ENCODE peak calls at places on chromosome 13, in ten cellular contexts. C, L, V, W, O, H, R, M, U and Z are unnamed samples.

GRCh38 chr13:40969169-40969901 is 49.8 kb downstream of the ELF1 start:
- DNase-seq in C (no peak), L (no peak), V (peak), W (no peak), O (no peak), H (no peak), R (no peak), M (no peak), U (no peak), Z (no peak)

GRCh38 chr13:29924482-29924884 is 74.1 kb upstream of the UBL3 start:
- DNase-seq in C (peak), L (no peak), V (no peak), W (peak), O (no peak), H (no peak), R (no peak), M (no peak), U (no peak), Z (peak)

GRCh38 chr13:28755546-28755870 is 36.7 kb upstream of the SLC46A3 start:
- DNase-seq in C (no peak), L (no peak), V (no peak), W (no peak), O (no peak), H (no peak), R (no peak), M (no peak), U (no peak), Z (peak)

GRCh38 chr13:75139291-75139690 is 342.7 kb downstream of the TBC1D4 start:
- DNase-seq in C (peak), L (no peak), V (no peak), W (peak), O (no peak), H (no peak), R (no peak), M (no peak), U (no peak), Z (no peak)

GRCh38 chr13:98447881-98448641 is 128.8 kb downstream of the STK24 start:
- DNase-seq in C (peak), L (no peak), V (no peak), W (peak), O (no peak), H (peak), R (peak), M (no peak), U (no peak), Z (peak)

GRCh38 chr13:40170982-40171381 is 495.5 kb downstream of the FOXO1 start:
- DNase-seq in C (no peak), L (no peak), V (no peak), W (no peak), O (no peak), H (no peak), R (no peak), M (no peak), U (no peak), Z (no peak)

GRCh38 chr13:48976677-48977625 is 1.2 kb downstream of the FNDC3A start:
- DNase-seq in C (peak), L (no peak), V (peak), W (peak), O (peak), H (peak), R (no peak), M (peak), U (no peak), Z (peak)

GRCh38 chr13:57128909-57129308 is 11.8 kb upstream of the PRR20A start:
- DNase-seq in C (no peak), L (no peak), V (no peak), W (no peak), O (no peak), H (no peak), R (peak), M (no peak), U (no peak), Z (no peak)

GRCh38 chr13:40503966-40504591 is 162.4 kb downstream of the FOXO1 start:
- DNase-seq in C (peak), L (no peak), V (no peak), W (peak), O (peak), H (peak), R (no peak), M (peak), U (no peak), Z (peak)

GRCh38 chr13:97809576-97809975 is 143.9 kb upstream of the IPO5 start:
- DNase-seq in C (no peak), L (no peak), V (no peak), W (peak), O (no peak), H (no peak), R (no peak), M (no peak), U (no peak), Z (peak)

GRCh38 chr13:114124921-114125320 is 7.5 kb downstream of the RASA3 start:
- DNase-seq in C (peak), L (no peak), V (peak), W (peak), O (no peak), H (no peak), R (no peak), M (no peak), U (no peak), Z (peak)

GRCh38 chr13:43170497-43170896 is 147.1 kb downstream of the DNAJC15 start:
- DNase-seq in C (no peak), L (no peak), V (no peak), W (no peak), O (no peak), H (no peak), R (no peak), M (no peak), U (no peak), Z (no peak)

GRCh38 chr13:43171489-43171888 is 148.1 kb downstream of the DNAJC15 start:
- DNase-seq in C (no peak), L (no peak), V (no peak), W (peak), O (no peak), H (no peak), R (no peak), M (no peak), U (no peak), Z (no peak)

GRCh38 chr13:43167058-43167457 is 143.7 kb downstream of the DNAJC15 start:
- DNase-seq in C (no peak), L (no peak), V (no peak), W (no peak), O (no peak), H (no peak), R (no peak), M (no peak), U (no peak), Z (no peak)
- TF ChIP-seq CTCF in C (no peak), L (no peak), V (no peak), W (no peak), O (no peak), H (no peak), R (no peak), M (no peak), U (no peak), Z (no peak)

DNA sequence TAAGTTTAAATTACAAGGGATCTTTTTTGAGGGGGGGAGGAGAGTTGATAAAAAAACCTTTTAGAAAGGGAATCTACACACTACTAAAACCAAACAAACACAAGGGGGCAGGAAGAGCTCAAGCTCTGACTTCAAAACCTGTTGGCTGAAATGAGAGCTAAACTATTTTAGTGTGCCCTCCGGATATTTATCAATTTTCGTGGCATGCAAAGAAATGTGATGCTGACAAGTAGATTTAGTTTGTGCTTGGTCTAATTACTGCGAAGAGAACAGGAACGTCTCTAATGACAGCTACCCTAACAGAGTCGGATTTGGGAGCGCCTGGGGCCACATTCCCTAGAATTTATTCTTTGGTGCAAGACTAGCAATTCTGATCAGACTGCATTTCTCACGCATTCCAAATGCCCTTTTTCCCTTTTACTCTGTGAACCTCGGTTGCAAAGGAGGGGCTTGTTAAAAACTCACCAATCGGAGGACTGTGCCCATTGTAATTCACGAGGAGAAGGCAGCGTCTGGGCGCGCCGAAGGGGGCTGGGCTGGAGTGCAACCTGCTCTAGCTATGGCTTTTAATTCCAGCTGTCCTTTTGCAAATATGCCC is 804 bp upstream of the FREM2 start:
- DNase-seq in C (no peak), L (no peak), V (no peak), W (peak), O (no peak), H (no peak), R (peak), M (peak), U (no peak), Z (peak)
- TF ChIP-seq CTCF in C (peak), L (peak), V (no peak), W (peak), O (no peak), H (no peak), R (no peak), M (peak), U (no peak), Z (peak)

GRCh38 chr13:47798906-47799305 is 202.2 kb downstream of the SUCLA2 start:
- DNase-seq in C (peak), L (no peak), V (no peak), W (peak), O (no peak), H (no peak), R (no peak), M (peak), U (no peak), Z (peak)

GRCh38 chr13:47790755-47791154 is 210.3 kb downstream of the SUCLA2 start:
- DNase-seq in C (no peak), L (no peak), V (no peak), W (no peak), O (no peak), H (no peak), R (no peak), M (no peak), U (no peak), Z (no peak)

GRCh38 chr13:47796816-47797215 is 204.3 kb downstream of the SUCLA2 start:
- DNase-seq in C (peak), L (no peak), V (no peak), W (no peak), O (no peak), H (no peak), R (no peak), M (no peak), U (no peak), Z (no peak)

GRCh38 chr13:47798194-47798593 is 202.9 kb downstream of the SUCLA2 start:
- DNase-seq in C (no peak), L (no peak), V (no peak), W (no peak), O (no peak), H (no peak), R (no peak), M (no peak), U (no peak), Z (no peak)

GRCh38 chr13:47794963-47795362 is 206.1 kb downstream of the SUCLA2 start:
- DNase-seq in C (peak), L (no peak), V (no peak), W (peak), O (no peak), H (no peak), R (no peak), M (peak), U (no peak), Z (peak)
- TF ChIP-seq CTCF in C (peak), L (no peak), V (peak), W (peak), O (no peak), H (peak), R (peak), M (peak), U (peak), Z (peak)

DNA sequence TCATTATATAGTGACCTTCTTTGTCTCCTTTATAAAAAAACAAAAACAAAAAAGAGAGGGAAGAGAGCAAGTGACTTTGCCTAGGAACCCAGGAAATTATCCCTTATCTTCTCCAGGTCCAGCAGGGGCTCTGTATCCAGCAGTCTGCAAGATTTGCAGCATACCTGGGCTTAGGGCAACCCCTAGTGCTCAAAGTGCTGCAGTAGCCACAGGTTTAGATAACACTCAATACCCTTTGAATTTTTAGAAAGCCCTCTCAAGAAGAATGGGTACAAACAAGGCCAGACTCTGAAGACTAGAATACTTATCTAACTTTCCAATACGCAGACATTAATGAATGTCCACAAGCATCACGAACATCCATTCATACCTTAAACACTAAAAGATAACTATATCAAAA is 43.2 kb downstream of the CCNA1 start:
- DNase-seq in C (no peak), L (no peak), V (no peak), W (peak), O (no peak), H (no peak), R (peak), M (peak), U (no peak), Z (peak)
- TF ChIP-seq CTCF in C (peak), L (no peak), V (no peak), W (peak), O (no peak), H (no peak), R (no peak), M (no peak), U (no peak), Z (peak)

GRCh38 chr13:52846567-52847321 is 1.7 kb downstream of the PCDH8 start:
- DNase-seq in C (peak), L (no peak), V (no peak), W (peak), O (no peak), H (peak), R (peak), M (no peak), U (no peak), Z (peak)
- TF ChIP-seq CTCF in C (peak), L (no peak), V (no peak), W (peak), O (peak), H (peak), R (peak), M (no peak), U (no peak), Z (no peak)

GRCh38 chr13:23020246-23020843 is 160.4 kb upstream of the SGCG start:
- DNase-seq in C (peak), L (peak), V (no peak), W (peak), O (peak), H (peak), R (peak), M (peak), U (peak), Z (peak)
- TF ChIP-seq CTCF in C (peak), L (peak), V (peak), W (peak), O (peak), H (peak), R (peak), M (peak), U (peak), Z (peak)

GRCh38 chr13:107669356-107669755 is 546.0 kb downstream of the LIG4 start:
- DNase-seq in C (peak), L (no peak), V (no peak), W (peak), O (no peak), H (peak), R (no peak), M (no peak), U (no peak), Z (peak)

GRCh38 chr13:107665926-107666458 is 549.3 kb downstream of the LIG4 start:
- DNase-seq in C (no peak), L (no peak), V (no peak), W (no peak), O (no peak), H (no peak), R (no peak), M (no peak), U (no peak), Z (peak)
- TF ChIP-seq CTCF in C (no peak), L (no peak), V (no peak), W (no peak), O (no peak), H (no peak), R (no peak), M (no peak), U (no peak), Z (no peak)